ENCODE peak calls at places on chromosomes 12 and 14, in seven cellular contexts. D is left cardiac atrium; V is activated naive CD4-positive, alpha-beta T cell; H is IMR-90; K is left kidney; C is OCI-M1; E is ELF-1. I is an unnamed sample.

GRCh38 chr12:116916714-116917114 is 6.0 kb downstream of the FBXW8 start:
- DNase-seq in D (no peak), V (no peak), H (peak; percentile 84), K (no peak), C (peak; percentile 83), E (peak; percentile 55), I (no peak)

GRCh38 chr12:116662612-116663144 is 75.2 kb downstream of the SPRING1 start:
- DNase-seq in D (no peak), V (no peak), H (peak; percentile 37), K (peak; percentile 82), C (no peak), E (peak; percentile 72), I (no peak)

GRCh38 chr14:59939828-59940227 is 19.9 kb downstream of the LRRC9 start:
- DNase-seq in D (no peak), V (no peak), H (no peak), K (no peak), C (peak; percentile 6), E (no peak), I (no peak)

GRCh38 chr14:96637521-96637920 is 135.3 kb downstream of the PAPOLA start:
- DNase-seq in D (no peak), V (no peak), H (no peak), K (no peak), C (no peak), E (no peak), I (no peak)

GRCh38 chr12:84497819-84498218 is 414.8 kb downstream of the SLC6A15 start:
- DNase-seq in D (no peak), V (no peak), H (no peak), K (peak; percentile 37), C (peak; percentile 53), E (no peak), I (no peak)

GRCh38 chr14:31592619-31593018 is 31.4 kb downstream of the NUBPL start:
- DNase-seq in D (no peak), V (no peak), H (peak; percentile 36), K (no peak), C (no peak), E (no peak), I (no peak)

GRCh38 chr12:58787021-58787760 is 133.1 kb downstream of the LRIG3 start:
- DNase-seq in D (no peak), V (no peak), H (no peak), K (peak; percentile 60), C (no peak), E (no peak), I (no peak)

GRCh38 chr12:65637774-65638173 is 186.5 kb upstream of the HMGA2 start:
- DNase-seq in D (no peak), V (no peak), H (peak; percentile 86), K (no peak), C (no peak), E (no peak), I (no peak)

GRCh38 chr14:61525293-61526011 is 169.9 kb upstream of the HIF1A start:
- DNase-seq in D (peak; percentile 65), V (no peak), H (peak; percentile 52), K (no peak), C (no peak), E (peak; percentile 59), I (peak; percentile 8)

GRCh38 chr14:94173471-94173884 is 644 bp upstream of the PPP4R4 start:
- DNase-seq in D (peak; percentile 28), V (no peak), H (no peak), K (no peak), C (peak; percentile 55), E (no peak), I (no peak)

GRCh38 chr12:62866451-62867082 is 68.4 kb downstream of the PPM1H start:
- DNase-seq in D (no peak), V (no peak), H (peak; percentile 77), K (peak; percentile 52), C (peak; percentile 10), E (peak; percentile 54), I (no peak)

GRCh38 chr12:54044425-54045093 is 9.1 kb upstream of the HOXC4 start:
- DNase-seq in D (no peak), V (no peak), H (no peak), K (peak; percentile 57), C (no peak), E (peak; percentile 63), I (no peak)

GRCh38 chr14:70894868-70895267 is 12.4 kb upstream of the PCNX1 start:
- DNase-seq in D (no peak), V (no peak), H (peak; percentile 59), K (peak; percentile 15), C (no peak), E (no peak), I (no peak)

GRCh38 chr12:78155546-78155945 is 324.9 kb downstream of the NAV3 start:
- DNase-seq in D (no peak), V (no peak), H (peak; percentile 7), K (no peak), C (no peak), E (no peak), I (no peak)

GRCh38 chr12:93670104-93670503 is 7.1 kb upstream of the CRADD start:
- DNase-seq in D (no peak), V (no peak), H (no peak), K (no peak), C (no peak), E (no peak), I (no peak)

GRCh38 chr12:108634225-108634795 is 616 bp upstream of the SELPLG start:
- DNase-seq in D (no peak), V (no peak), H (no peak), K (no peak), C (peak; percentile 92), E (no peak), I (peak; percentile 15)

GRCh38 chr14:99241314-99242035 is 30.5 kb downstream of the BCL11B start:
- DNase-seq in D (no peak), V (no peak), H (no peak), K (no peak), C (no peak), E (no peak), I (no peak)

GRCh38 chr14:56059054-56059453 is 59.2 kb upstream of the PELI2 start:
- DNase-seq in D (no peak), V (no peak), H (peak; percentile 16), K (no peak), C (no peak), E (no peak), I (no peak)

GRCh38 chr12:54429014-54429471 is 10.0 kb upstream of the ITGA5 start:
- DNase-seq in D (no peak), V (no peak), H (no peak), K (no peak), C (no peak), E (no peak), I (no peak)

GRCh38 chr12:96218989-96219678 is 25.0 kb downstream of the ELK3 start:
- DNase-seq in D (no peak), V (no peak), H (no peak), K (no peak), C (no peak), E (no peak), I (no peak)

GRCh38 chr14:90675399-90675798 is 140.8 kb downstream of the TTC7B start:
- DNase-seq in D (no peak), V (no peak), H (peak; percentile 75), K (no peak), C (peak; percentile 17), E (no peak), I (no peak)

GRCh38 chr12:101685121-101685520 is 12.3 kb upstream of the CHPT1 start:
- DNase-seq in D (no peak), V (no peak), H (no peak), K (no peak), C (no peak), E (no peak), I (no peak)

GRCh38 chr12:118055144-118055557 is 5.8 kb downstream of the WSB2 start:
- DNase-seq in D (peak; percentile 51), V (peak; percentile 16), H (peak; percentile 22), K (peak; percentile 75), C (peak; percentile 89), E (peak; percentile 76), I (peak; percentile 38)

GRCh38 chr12:14605401-14605989 is 37.8 kb upstream of the PLBD1 start:
- DNase-seq in D (no peak), V (no peak), H (no peak), K (no peak), C (peak; percentile 42), E (no peak), I (no peak)

GRCh38 chr12:124725612-124726237 is 137.9 kb downstream of the SCARB1 start:
- DNase-seq in D (peak; percentile 13), V (no peak), H (no peak), K (no peak), C (no peak), E (no peak), I (no peak)

GRCh38 chr14:74018704-74019407 is at the start of the genes BBOF1 and ENTPD5:
- DNase-seq in D (peak; percentile 89), V (peak; percentile 52), H (peak; percentile 80), K (peak; percentile 95), C (peak; percentile 84), E (peak; percentile 75), I (peak; percentile 65)